ENCODE peak calls at places on chromosomes 16 and 17, in six cellular contexts. B is lower lobe of right lung; Z is CD8-positive, alpha-beta memory T cell; X is small intestine; I is left ventricle myocardium inferior; F is cardiac fibroblast. L is an unnamed sample.

GRCh38 chr17:48642059-48642842 is 16.1 kb upstream of the HOXB9 start:
- DNase-seq in B (no peak), Z (no peak), X (no peak), I (no peak), F (no peak), L (no peak)

GRCh38 chr16:10959161-10959560 is 14.8 kb downstream of the CLEC16A start:
- DNase-seq in B (no peak), Z (no peak), X (no peak), I (no peak), F (no peak), L (no peak)

GRCh38 chr17:17812211-17813054 is 24.4 kb downstream of the SREBF1 start:
- DNase-seq in B (peak), Z (peak), X (peak), I (peak), F (peak), L (no peak)

GRCh38 chr16:14302399-14303181 is 231.5 kb downstream of the MRTFB start:
- DNase-seq in B (no peak), Z (peak), X (no peak), I (no peak), F (no peak), L (no peak)

GRCh38 chr17:13337171-13337570 is 264.6 kb downstream of the HS3ST3A1 start:
- DNase-seq in B (no peak), Z (no peak), X (no peak), I (no peak), F (no peak), L (no peak)

GRCh38 chr16:57260294-57260929 is 15.4 kb downstream of the ARL2BP start:
- DNase-seq in B (peak), Z (peak), X (no peak), I (no peak), F (peak), L (peak)

GRCh38 chr17:1577186-1577585 is 14.6 kb upstream of the PITPNA start:
- DNase-seq in B (peak), Z (no peak), X (no peak), I (peak), F (peak), L (peak)

GRCh38 chr17:75783069-75783783 is 1.4 kb upstream of the UNK start:
- DNase-seq in B (no peak), Z (peak), X (peak), I (no peak), F (peak), L (no peak)

GRCh38 chr16:23877107-23878070 is 41.6 kb downstream of the PRKCB start:
- DNase-seq in B (no peak), Z (peak), X (no peak), I (no peak), F (no peak), L (no peak)

GRCh38 chr16:80718480-80719220 is 85.7 kb downstream of the CDYL2 start:
- DNase-seq in B (no peak), Z (no peak), X (peak), I (no peak), F (peak), L (peak)

GRCh38 chr17:44565866-44566443 is 8.7 kb downstream of the FZD2 start:
- DNase-seq in B (no peak), Z (no peak), X (no peak), I (no peak), F (no peak), L (no peak)

GRCh38 chr17:48552453-48553189 is 7.7 kb upstream of the HOXB2 start:
- DNase-seq in B (no peak), Z (no peak), X (no peak), I (no peak), F (no peak), L (no peak)

GRCh38 chr16:35391328-35391727 is 1931.9 kb downstream of the TP53TG3F start:
- DNase-seq in B (no peak), Z (no peak), X (no peak), I (peak), F (peak), L (no peak)

GRCh38 chr16:85428899-85429775 is 184.0 kb upstream of the GSE1 start:
- DNase-seq in B (peak), Z (no peak), X (no peak), I (peak), F (no peak), L (no peak)

GRCh38 chr17:76547183-76547641 is 7.4 kb downstream of the PRCD start:
- DNase-seq in B (peak), Z (peak), X (peak), I (peak), F (peak), L (peak)

GRCh38 chr17:73689596-73690275 is 45.5 kb upstream of the SDK2 start:
- DNase-seq in B (no peak), Z (no peak), X (no peak), I (no peak), F (no peak), L (no peak)

GRCh38 chr17:8015236-8015956 is 13.0 kb downstream of the GUCY2D start:
- DNase-seq in B (no peak), Z (no peak), X (no peak), I (no peak), F (no peak), L (no peak)
- H3K4me3 ChIP-seq in B (peak), Z (no peak), X (peak), I (peak), F (no peak), L (no peak)

GRCh38 chr16:15846510-15846909 is 10.3 kb downstream of the MYH11 start:
- DNase-seq in B (no peak), Z (no peak), X (no peak), I (no peak), F (no peak), L (no peak)

GRCh38 chr16:15853021-15853420 is 3.8 kb downstream of the MYH11 start:
- DNase-seq in B (no peak), Z (no peak), X (no peak), I (no peak), F (no peak), L (no peak)

GRCh38 chr16:15847621-15848175 is 9.1 kb downstream of the MYH11 start:
- DNase-seq in B (no peak), Z (no peak), X (no peak), I (no peak), F (no peak), L (no peak)

GRCh38 chr16:15854061-15854460 is 2.8 kb downstream of the MYH11 start:
- DNase-seq in B (no peak), Z (no peak), X (no peak), I (no peak), F (no peak), L (no peak)

DNA sequence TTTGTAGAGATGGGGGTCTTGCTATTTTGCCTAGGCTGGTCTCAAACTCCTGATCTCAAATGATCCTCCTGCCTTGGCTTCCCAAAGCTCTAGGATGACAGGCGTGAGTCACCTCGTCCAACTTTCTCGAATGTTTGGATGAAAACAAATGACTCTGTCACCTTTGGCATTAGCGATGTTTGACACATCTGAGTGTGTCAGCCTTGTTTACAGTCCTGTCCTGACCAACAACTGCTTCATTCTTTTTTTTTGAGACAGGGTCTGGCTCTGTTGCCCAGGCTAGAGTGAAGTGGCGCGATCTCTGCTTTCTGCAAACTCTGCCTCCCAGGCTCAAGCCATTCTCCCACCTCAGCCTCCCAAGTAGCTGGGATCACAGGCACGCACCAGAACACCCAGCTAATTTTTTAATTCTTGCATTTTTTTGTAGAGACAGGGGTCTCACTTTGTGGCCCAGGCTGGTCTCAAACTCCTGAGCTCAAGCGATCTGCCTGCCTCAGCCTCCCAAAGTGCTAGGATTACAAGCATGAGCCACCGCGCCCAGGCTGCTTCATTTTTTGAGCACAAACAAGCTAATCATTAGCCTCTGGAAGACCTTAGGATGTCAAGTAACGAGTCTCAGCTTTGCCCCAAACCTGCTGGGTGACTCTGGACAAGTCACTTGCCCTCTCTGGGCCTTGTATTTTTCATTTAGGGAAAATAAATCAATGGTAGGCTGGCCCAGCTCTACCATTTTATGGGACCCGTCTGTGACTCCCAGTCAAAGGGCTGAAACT is 7.4 kb downstream of the MYH11 start:
- DNase-seq in B (no peak), Z (no peak), X (no peak), I (no peak), F (no peak), L (no peak)
- H3K4me3 ChIP-seq in B (no peak), Z (no peak), X (no peak), I (no peak), F (no peak), L (no peak)

GRCh38 chr16:73074399-73074798 is 26.5 kb upstream of the ZFHX3 start:
- DNase-seq in B (no peak), Z (no peak), X (no peak), I (no peak), F (no peak), L (no peak)

GRCh38 chr16:73069581-73070262 is 21.8 kb upstream of the ZFHX3 start:
- DNase-seq in B (no peak), Z (no peak), X (no peak), I (no peak), F (no peak), L (no peak)

GRCh38 chr16:73067671-73068545 is 20.0 kb upstream of the ZFHX3 start:
- DNase-seq in B (no peak), Z (no peak), X (no peak), I (no peak), F (no peak), L (no peak)

GRCh38 chr16:73068546-73069401 is 20.8 kb upstream of the ZFHX3 start:
- DNase-seq in B (peak), Z (no peak), X (no peak), I (peak), F (peak), L (peak)

DNA sequence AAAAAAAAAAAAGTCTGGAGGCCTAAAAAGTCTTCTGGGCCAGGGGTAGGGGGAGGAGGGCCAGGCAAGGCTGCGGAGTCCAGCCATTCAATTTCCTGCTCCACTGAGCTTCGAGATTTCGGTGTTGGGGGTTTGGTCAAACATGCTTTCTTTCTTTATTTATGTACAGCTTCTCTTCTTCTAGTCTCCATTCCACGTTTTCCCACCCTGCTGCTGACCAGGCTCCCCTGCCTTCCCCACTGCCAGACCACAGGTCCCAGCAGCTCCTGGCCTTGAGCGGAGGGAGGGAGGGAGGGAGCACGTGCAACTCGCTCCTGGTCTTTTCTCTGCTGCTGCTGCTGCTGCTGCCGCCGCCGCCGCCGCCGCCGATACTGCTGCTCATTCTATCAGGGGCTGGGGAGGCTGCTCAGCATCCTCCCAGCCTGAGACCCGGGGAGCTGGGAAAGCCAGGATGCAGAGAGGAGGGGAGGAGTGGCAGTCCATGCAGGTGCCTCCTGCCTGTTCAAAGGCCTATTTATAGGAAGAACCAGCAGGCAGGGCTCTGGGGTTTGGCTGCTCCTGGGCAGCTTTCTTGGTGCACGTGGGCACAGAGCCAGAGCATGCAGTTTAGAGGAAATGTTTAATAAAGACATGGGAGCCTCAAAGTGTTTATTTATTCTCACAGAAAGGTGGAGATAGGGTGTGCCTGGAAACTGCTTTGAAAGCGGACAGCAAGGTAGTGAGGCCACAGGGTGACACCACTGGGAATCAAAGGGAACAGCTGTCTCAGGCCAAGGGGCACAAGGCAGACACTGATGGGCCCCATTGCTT is 23.4 kb upstream of the ZFHX3 start:
- DNase-seq in B (peak), Z (no peak), X (no peak), I (peak), F (peak), L (no peak)
- H3K4me3 ChIP-seq in B (peak), Z (no peak), X (no peak), I (peak), F (no peak), L (no peak)

GRCh38 chr17:28828294-28829040 is 14.1 kb downstream of the FAM222B start:
- DNase-seq in B (no peak), Z (no peak), X (no peak), I (no peak), F (no peak), L (no peak)

DNA sequence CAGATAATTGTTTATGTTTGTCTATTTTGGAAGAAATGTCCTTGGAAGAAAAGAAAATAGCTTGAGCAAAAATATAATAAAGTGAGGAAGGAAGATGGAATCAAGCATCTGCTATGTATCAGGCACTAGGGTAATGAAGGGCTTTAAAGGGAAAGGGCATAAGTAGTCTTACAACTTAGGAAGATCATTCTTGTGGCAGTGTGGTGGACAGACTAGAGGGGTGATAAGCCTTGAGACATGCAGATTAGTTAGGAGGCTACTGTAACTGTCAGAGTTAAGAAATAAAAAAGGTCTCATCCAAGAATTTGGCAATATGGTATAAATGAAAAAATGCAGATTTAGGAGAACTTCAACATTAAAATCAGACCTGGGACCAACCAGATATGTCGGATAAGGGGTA is 14.9 kb downstream of the FAM222B start:
- DNase-seq in B (no peak), Z (no peak), X (no peak), I (no peak), F (no peak), L (no peak)
- H3K4me3 ChIP-seq in B (no peak), Z (no peak), X (no peak), I (no peak), F (no peak), L (no peak)

GRCh38 chr17:59848778-59849177 is 44.0 kb downstream of the TUBD1 start:
- DNase-seq in B (peak), Z (no peak), X (peak), I (peak), F (peak), L (peak)

GRCh38 chr17:59845595-59846390 is 47.0 kb downstream of the TUBD1 start:
- DNase-seq in B (peak), Z (no peak), X (peak), I (no peak), F (peak), L (peak)

GRCh38 chr17:59848385-59848668 is 44.4 kb downstream of the TUBD1 start:
- DNase-seq in B (no peak), Z (no peak), X (peak), I (no peak), F (no peak), L (no peak)

GRCh38 chr17:59844884-59845594 is 47.7 kb downstream of the TUBD1 start:
- DNase-seq in B (no peak), Z (no peak), X (no peak), I (no peak), F (peak), L (no peak)

GRCh38 chr17:59846391-59847165 is 46.2 kb downstream of the TUBD1 start:
- DNase-seq in B (no peak), Z (no peak), X (peak), I (peak), F (peak), L (no peak)
- H3K4me3 ChIP-seq in B (peak), Z (no peak), X (no peak), I (peak), F (no peak), L (no peak)

GRCh38 chr16:56075732-56076131 is 115.6 kb upstream of the GNAO1 start:
- DNase-seq in B (no peak), Z (no peak), X (no peak), I (no peak), F (no peak), L (no peak)
- H3K4me3 ChIP-seq in B (no peak), Z (no peak), X (no peak), I (no peak), F (no peak), L (no peak)

DNA sequence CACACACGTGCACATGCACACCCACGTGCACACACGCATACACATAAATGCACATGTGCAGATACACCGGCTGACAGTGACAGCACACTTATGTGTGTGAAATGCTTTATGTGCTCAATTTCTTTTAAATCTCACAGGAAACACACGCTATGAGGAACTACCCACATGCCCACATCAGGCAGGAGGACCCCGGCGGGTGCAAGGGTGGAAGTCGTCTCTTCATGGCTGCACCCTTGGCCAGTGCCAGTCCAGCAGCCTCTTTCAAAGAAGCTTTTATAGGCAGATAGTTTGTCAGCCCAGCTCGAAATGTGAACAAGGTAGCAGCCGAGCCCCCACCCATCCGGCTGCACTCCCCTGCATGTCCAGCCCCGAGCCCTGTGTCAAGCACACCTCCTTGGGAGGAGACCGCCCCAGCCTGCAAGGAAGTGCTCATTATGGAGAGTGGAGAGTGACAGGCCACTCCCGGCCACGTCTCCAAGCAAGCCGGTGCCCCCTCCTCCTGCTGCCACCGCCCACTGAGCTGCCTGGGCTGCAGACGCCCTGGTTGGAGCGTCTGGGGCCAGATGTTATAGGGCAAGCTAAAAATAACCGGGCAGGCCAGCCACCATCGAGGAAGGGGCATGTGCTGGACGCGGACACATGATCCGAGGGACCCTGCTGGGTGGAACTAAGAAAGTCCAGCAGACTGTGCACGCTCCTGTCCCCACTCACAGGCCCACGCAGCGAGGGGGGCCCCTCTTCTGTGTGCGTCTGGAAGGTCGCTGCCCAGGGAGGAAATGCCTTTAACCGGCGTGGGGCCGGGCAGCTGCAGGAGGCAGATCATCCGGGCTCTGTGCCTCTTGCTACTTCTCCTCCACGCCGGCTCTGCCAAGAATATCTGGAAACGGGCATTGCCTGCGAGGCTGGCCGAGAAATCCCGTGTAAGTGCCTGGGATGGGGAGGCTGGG is at the start of gene WFDC1:
- DNase-seq in B (peak), Z (no peak), X (no peak), I (peak), F (peak), L (no peak)
- H3K4me3 ChIP-seq in B (peak), Z (no peak), X (no peak), I (peak), F (peak), L (peak)

GRCh38 chr17:62968445-62968923 is 2.4 kb downstream of the TANC2 start:
- DNase-seq in B (no peak), Z (peak), X (peak), I (no peak), F (peak), L (peak)
- H3K4me3 ChIP-seq in B (peak), Z (no peak), X (no peak), I (no peak), F (no peak), L (peak)

DNA sequence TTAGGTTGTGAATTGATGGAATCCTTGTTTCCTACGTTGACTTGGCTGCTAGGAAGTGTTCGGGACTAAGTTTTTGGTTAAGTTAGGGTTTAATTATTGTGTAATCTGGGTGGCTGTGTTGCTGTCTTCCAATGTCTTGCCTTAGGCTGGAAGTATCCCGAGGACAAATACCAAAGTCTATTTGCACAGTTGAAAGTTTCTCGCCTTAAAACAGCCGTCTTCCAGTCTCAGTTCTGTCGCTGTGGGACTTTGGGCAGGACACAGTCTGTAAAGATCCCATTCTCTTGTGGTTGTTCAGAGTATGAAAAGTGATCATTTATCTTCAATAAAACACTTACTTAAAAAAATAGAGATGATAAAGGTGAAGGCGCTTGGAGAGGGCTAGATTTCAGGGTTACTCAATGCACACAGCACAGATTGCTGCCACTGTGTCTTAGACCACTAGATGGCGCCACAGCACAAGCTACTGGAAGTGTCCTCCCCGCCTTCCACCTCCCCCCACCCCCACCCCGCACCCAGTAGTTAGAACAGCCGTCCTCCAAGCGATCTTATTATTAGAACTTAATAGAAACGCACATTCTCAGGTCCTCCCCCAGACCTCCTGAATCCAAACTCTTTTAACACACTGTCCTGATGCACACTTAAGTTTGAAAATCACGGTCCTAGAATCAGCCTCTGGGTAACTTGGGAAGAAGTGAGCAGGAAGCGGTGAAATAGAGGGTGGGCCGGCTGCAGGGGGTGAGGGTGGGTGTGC is 45.8 kb downstream of the AKAP1 start:
- DNase-seq in B (peak), Z (peak), X (peak), I (peak), F (peak), L (peak)
- H3K4me3 ChIP-seq in B (no peak), Z (no peak), X (no peak), I (no peak), F (no peak), L (peak)

L was measured in skeletal muscle cell.